ENCODE peak calls at places on chromosome 11, in eight cellular contexts. I, M, K, P, J, U, S and B are unnamed samples.

GRCh38 chr11:119624102-119624615 is 104.8 kb downstream of the NECTIN1 start:
- DNase-seq in I (no peak), M (no peak), K (no peak), P (no peak), J (no peak), U (peak), S (no peak), B (no peak)

GRCh38 chr11:61782841-61783240 is 9.6 kb downstream of the TMEM258 start:
- DNase-seq in I (no peak), M (no peak), K (no peak), P (no peak), J (no peak), U (no peak), S (no peak), B (no peak)

GRCh38 chr11:134050541-134051383 is 18.1 kb upstream of the JAM3 start:
- DNase-seq in I (peak), M (peak), K (peak), P (peak), J (peak), U (peak), S (peak), B (no peak)

GRCh38 chr11:37571248-37571647 is 973.2 kb upstream of the RAG2 start:
- DNase-seq in I (no peak), M (no peak), K (no peak), P (no peak), J (no peak), U (no peak), S (no peak), B (no peak)

GRCh38 chr11:73889019-73889418 is 12.2 kb downstream of the PAAF1 start:
- DNase-seq in I (peak), M (peak), K (no peak), P (no peak), J (no peak), U (no peak), S (no peak), B (peak)

GRCh38 chr11:112219476-112220232 is 6.6 kb upstream of the PTS start:
- DNase-seq in I (peak), M (peak), K (no peak), P (no peak), J (peak), U (peak), S (peak), B (no peak)

GRCh38 chr11:78810489-78811090 is 235.9 kb upstream of the NARS2 start:
- DNase-seq in I (no peak), M (no peak), K (no peak), P (no peak), J (no peak), U (no peak), S (no peak), B (no peak)

GRCh38 chr11:111776398-111777093 is 10.4 kb upstream of the PPP2R1B start:
- DNase-seq in I (no peak), M (no peak), K (no peak), P (no peak), J (no peak), U (no peak), S (no peak), B (no peak)

GRCh38 chr11:27718346-27718852 is 18.1 kb upstream of the BDNF start:
- DNase-seq in I (peak), M (peak), K (no peak), P (no peak), J (peak), U (peak), S (peak), B (peak)

GRCh38 chr11:59918987-59919589 is 19.1 kb upstream of the OOSP1 start:
- DNase-seq in I (peak), M (peak), K (peak), P (no peak), J (peak), U (peak), S (peak), B (no peak)

DNA sequence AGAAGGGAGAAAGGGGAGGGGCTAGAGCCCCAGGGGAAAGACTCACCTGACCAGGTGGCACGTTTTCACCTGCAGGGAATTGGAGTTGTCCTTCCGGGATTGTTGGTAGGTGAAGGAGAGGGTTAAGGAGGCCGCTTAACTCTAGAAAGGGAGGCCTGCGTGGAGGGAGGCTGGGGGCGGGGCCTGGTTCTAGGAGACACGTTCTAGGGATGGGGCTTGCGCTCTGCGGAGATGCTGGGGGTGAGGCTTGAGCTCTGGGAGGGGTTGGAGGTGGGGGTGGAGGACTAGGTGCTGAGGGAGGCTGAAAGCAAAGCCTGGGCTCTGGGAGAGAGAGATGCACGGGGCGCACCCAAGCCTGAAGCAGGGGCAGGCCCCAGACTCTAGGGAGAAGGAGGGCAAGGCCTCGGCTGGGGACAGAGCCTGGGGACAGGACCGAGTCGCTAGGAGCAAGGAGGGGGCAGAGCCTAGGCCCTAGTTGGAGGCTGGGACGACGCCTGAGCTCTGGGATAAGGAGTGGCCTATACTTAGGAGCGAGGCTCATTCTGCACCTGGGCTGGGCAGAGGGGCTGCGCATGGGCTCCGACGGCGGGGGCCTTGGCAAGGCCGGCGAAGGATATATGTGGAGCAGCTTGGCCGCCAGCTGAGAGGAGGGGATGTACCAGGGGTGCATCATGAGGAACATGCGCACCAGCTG is 2.4 kb downstream of the RASGRP2 start:
- DNase-seq in I (no peak), M (no peak), K (no peak), P (no peak), J (no peak), U (peak), S (no peak), B (no peak)
- H3K4me3 ChIP-seq in I (no peak), M (no peak), K (peak), P (peak), J (no peak), U (peak), S (peak), B (no peak)

DNA sequence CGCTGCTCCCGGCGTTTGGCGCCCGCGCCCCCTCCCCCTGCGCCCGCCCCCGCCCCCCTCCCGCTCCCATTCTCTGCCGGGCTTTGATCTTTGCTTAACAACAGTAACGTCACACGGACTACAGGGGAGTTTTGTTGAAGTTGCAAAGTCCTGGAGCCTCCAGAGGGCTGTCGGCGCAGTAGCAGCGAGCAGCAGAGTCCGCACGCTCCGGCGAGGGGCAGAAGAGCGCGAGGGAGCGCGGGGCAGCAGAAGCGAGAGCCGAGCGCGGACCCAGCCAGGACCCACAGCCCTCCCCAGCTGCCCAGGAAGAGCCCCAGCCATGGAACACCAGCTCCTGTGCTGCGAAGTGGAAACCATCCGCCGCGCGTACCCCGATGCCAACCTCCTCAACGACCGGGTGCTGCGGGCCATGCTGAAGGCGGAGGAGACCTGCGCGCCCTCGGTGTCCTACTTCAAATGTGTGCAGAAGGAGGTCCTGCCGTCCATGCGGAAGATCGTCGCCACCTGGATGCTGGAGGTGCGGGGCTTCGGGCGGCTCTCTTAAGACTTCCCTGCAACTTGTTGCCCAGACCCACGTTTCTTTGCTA is at the start of gene CCND1:
- DNase-seq in I (peak), M (peak), K (peak), P (peak), J (peak), U (peak), S (peak), B (peak)
- TF ChIP-seq CTCF in I (peak), M (peak), K (no peak), P (peak), J (no peak), U (no peak), S (peak), B (peak)

DNA sequence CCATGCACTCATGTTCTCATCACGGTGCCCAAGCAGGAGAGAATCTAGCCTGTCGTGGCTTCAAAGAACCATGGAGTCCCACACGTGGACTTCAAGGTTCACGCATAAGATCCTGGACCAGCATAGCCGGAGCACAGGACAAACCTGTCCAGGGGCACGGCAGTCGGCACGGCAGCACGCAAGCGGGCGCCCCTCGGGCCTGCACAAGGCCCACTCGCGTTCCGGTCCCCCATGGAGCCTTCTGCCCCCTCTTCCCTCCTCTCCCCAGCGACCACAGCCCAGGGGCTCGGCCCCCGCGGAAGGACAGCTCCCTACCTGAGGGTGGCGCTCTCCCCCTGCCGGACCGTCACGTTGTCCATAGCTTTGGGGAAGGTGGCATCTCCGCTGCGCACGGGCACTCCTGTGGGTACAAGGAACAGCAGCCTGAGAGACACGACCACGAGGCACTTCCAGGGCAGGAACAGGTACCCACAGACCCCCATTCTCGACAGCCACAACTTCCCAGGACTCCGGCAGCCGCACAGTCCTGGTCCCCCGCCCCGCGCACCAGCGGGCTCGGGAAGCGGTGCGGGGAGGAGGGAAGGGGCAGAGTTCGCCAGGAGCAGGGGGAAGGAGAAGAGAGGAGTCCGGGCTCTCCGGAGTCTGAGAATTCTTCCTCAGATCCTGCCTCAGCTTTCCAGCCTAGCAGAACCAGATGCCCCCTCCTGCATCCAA is 589.5 kb downstream of the OPCML start:
- DNase-seq in I (no peak), M (no peak), K (no peak), P (no peak), J (no peak), U (peak), S (no peak), B (no peak)
- H3K4me3 ChIP-seq in I (no peak), M (no peak), K (no peak), P (no peak), J (no peak), U (peak), S (no peak), B (no peak)

GRCh38 chr11:69891421-69892236 is 72.4 kb upstream of the FGF3 start:
- DNase-seq in I (no peak), M (no peak), K (peak), P (no peak), J (no peak), U (no peak), S (peak), B (no peak)

GRCh38 chr11:69892986-69893555 is 73.9 kb upstream of the FGF3 start:
- DNase-seq in I (no peak), M (no peak), K (peak), P (peak), J (no peak), U (no peak), S (no peak), B (no peak)

GRCh38 chr11:69890476-69890875 is 71.3 kb upstream of the FGF3 start:
- DNase-seq in I (no peak), M (no peak), K (no peak), P (no peak), J (no peak), U (no peak), S (no peak), B (no peak)

GRCh38 chr11:69893631-69894030 is 74.4 kb upstream of the FGF3 start:
- DNase-seq in I (no peak), M (no peak), K (no peak), P (peak), J (no peak), U (no peak), S (no peak), B (no peak)

DNA sequence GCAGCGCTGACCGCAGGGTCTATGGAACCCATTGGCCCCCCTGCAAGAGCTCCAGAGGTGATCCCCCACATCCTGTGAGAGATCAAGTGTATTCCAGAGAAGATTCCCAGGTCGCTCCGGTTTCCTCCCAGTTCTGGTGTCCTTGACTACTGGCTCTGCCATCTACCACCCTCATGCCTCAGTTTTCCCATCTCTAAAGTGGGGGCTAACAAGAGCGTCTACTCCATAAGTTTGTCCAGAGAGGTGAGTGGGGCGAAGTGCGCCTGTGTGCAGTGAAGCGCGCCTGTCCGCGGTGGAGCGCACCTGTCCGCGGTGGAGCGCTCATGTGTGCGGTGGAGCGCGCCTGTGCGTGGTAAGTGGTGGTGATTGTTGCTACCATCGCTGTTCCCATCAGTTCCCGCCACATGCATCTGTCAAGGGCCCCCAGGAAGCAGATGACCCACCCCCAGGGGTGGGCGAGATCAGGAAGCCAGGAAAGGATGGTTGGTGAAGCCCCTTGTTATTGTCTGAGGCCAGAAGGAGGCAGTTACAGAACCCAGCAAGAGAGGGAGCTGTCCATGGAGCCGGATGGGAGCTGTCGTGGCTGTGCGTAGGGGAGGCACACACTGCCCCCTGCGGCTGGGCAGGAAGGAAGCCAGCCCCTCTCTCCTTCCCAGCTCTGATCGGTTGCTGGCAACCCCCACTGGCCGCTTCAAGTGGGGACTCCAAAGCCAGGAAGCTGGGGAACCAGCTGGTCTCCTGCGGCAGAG is 73.2 kb upstream of the FGF3 start:
- DNase-seq in I (no peak), M (no peak), K (no peak), P (no peak), J (peak), U (peak), S (no peak), B (no peak)
- TF ChIP-seq CTCF in I (no peak), M (no peak), K (no peak), P (no peak), J (no peak), U (peak), S (peak), B (no peak)

DNA sequence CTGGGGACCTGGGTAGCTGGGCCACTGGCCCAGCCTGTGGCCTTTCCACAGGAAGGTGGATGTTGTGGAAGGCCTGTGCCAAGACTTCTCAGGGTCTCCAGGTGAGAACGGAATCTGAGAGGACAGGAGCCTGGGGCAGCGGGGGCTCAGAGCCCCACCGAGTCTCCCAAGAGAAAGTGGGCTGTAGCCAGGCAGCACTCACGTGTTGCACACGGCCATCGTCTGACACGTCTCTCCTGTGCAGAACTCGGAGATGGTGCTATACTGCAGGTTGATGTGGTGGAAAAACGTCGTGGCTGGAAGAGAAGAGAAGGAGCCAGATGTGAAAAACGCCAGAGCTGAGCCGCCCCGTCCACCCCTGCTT is 6.4 kb downstream of the MOB2 start:
- DNase-seq in I (no peak), M (no peak), K (no peak), P (peak), J (no peak), U (no peak), S (no peak), B (no peak)
- H3K4me3 ChIP-seq in I (no peak), M (no peak), K (no peak), P (no peak), J (no peak), U (no peak), S (no peak), B (no peak)

DNA sequence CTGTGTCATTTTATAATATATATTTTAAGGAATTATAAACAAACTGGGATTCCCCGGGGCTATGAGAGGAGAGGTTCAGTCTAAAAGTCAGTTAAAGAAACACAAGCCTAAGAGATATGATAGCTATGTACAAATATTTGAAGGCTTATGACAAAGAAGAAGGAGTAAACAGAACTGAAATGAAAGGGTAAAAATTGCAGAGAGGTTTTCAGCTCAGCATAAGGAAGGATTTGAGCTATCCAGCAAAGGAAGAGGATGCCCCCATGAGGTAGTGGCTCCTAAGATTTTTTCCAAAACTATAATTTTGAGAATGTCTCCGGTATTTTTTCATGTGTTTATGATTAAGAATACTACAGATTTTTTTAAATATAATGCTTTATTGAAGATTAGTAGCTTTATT is 57.9 kb upstream of the ANGPTL5 start:
- DNase-seq in I (peak), M (peak), K (no peak), P (no peak), J (peak), U (no peak), S (peak), B (no peak)
- TF ChIP-seq CTCF in I (peak), M (peak), K (no peak), P (no peak), J (peak), U (no peak), S (peak), B (peak)

GRCh38 chr11:10503217-10503616 is 37.8 kb downstream of the RNF141 start:
- DNase-seq in I (no peak), M (no peak), K (no peak), P (no peak), J (no peak), U (no peak), S (no peak), B (no peak)
- H3K4me3 ChIP-seq in I (no peak), M (no peak), K (no peak), P (no peak), J (no peak), U (no peak), S (no peak), B (no peak)

DNA sequence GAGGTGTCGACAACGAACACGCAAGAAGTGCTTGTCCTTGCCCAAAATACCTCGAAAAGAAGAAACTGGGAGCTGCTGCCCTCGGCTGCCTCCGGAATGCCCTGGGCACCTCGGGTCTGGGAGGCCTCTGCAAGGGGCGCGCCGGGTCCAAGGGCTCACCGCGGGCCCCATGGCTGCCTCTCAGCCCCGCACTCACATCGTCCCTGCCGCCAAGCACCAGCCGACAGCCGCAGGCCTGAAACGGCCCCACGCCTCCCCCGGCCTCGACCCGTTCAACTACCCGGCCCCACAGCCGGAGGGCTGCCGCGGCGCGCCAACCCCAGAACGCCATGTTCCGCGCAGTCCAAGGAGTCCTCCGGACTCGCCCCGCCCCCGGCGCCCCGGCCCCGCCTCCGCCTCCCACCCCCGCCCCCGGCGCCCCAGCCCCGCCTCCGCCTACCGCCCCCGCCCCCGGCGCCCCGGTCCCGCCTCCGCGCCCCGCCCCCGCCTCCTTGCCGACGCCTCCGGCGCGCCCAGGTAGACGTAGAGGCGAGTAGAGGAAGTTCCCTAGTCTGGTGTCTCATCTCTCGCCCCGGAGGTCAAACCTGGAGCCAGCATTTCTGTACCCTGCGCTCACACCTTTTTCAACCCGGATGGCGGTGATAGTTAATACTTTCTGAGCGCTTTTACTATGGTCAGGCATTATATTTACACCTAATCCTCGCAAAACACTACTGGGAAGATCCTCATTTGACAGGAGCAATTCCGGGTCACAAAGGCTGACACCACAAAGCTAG is at the start of gene SIRT3:
- DNase-seq in I (peak), M (peak), K (peak), P (peak), J (peak), U (peak), S (peak), B (peak)
- TF ChIP-seq CTCF in I (peak), M (no peak), K (peak), P (no peak), J (no peak), U (peak), S (no peak), B (no peak)

DNA sequence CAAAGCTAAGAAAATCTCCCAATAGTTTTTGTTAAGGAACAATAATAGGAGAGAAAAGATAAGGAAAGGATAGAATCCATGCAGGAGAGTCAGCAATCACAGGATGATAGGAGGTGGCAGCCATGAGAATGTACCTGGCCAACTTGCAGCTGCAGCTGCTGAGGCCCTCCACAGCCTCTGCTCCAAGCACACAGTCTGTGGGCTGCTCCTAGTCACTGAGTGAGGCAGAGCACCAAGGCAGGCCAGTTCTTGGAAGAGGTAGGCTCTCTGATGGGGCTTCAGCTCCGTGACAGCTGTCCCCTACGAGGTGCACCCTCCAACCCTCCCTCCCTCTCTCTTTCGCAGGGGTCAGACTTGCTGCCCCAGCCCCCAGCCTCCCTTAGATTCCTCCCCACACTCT is 5.5 kb upstream of the KCNJ1 start:
- DNase-seq in I (no peak), M (no peak), K (no peak), P (no peak), J (no peak), U (no peak), S (no peak), B (no peak)
- H3K4me3 ChIP-seq in I (no peak), M (no peak), K (no peak), P (no peak), J (no peak), U (peak), S (no peak), B (no peak)